ENCODE peak calls at places on chromosomes 3 and 15, in eight cellular contexts. P is neural crest cell; F is iris pigment epithelial cell; W is globus pallidus; I is pulmonary artery endothelial cell; G is stimulated activated CD8-positive, alpha-beta memory T cell treated with anti-CD3 and anti-CD28 coated beads, Interleukin-4, amount 100 ng/mL, for 48 hours; D is gastrocnemius medialis; Z is germinal center. B is an unnamed sample.

GRCh38 chr3:171132873-171133272 is 106.4 kb upstream of the SLC2A2 start:
- DNase-seq in P (no peak), F (peak), W (no peak), I (no peak), G (no peak), D (no peak), Z (no peak), B (no peak)

GRCh38 chr15:91521996-91522395 is 331.5 kb upstream of the SLCO3A1 start:
- DNase-seq in P (no peak), F (peak), W (no peak), I (no peak), G (no peak), D (no peak), Z (no peak), B (no peak)

GRCh38 chr15:73632670-73633058 is 525 bp downstream of the NPTN start:
- DNase-seq in P (peak), F (no peak), W (no peak), I (no peak), G (no peak), D (no peak), Z (no peak), B (no peak)

GRCh38 chr3:141561426-141562034 is 74.7 kb downstream of the RASA2 start:
- DNase-seq in P (peak), F (peak), W (peak), I (peak), G (peak), D (no peak), Z (peak), B (no peak)

GRCh38 chr3:21356402-21356801 is 394.6 kb downstream of the ZNF385D start:
- DNase-seq in P (no peak), F (peak), W (no peak), I (no peak), G (no peak), D (no peak), Z (no peak), B (no peak)

GRCh38 chr15:56763496-56763895 is 30.2 kb upstream of the ZNF280D start:
- DNase-seq in P (no peak), F (peak), W (no peak), I (peak), G (no peak), D (no peak), Z (no peak), B (no peak)

GRCh38 chr15:38867556-38867955 is 302.9 kb upstream of the RASGRP1 start:
- DNase-seq in P (no peak), F (peak), W (no peak), I (no peak), G (no peak), D (no peak), Z (no peak), B (no peak)

GRCh38 chr3:140552898-140553297 is 125.0 kb upstream of the TRIM42 start:
- DNase-seq in P (no peak), F (peak), W (no peak), I (no peak), G (no peak), D (no peak), Z (no peak), B (no peak)

GRCh38 chr3:33355611-33356010 is 78.4 kb downstream of the FBXL2 start:
- DNase-seq in P (no peak), F (peak), W (no peak), I (no peak), G (no peak), D (no peak), Z (no peak), B (no peak)